ENCODE peak calls at places on chromosomes 4 and X, in five cellular contexts. D is AG10803, Q is AG09309, H is brain microvascular endothelial cell, Y is heart left ventricle. M is an unnamed sample.
A peak's percentile ranks its signal among the peaks of the same experiment; 100 is the strongest.

GRCh38 chrX:11269006-11269405 is 24.2 kb upstream of the AMELX start:
- DNase-seq in H (no peak), Y (no peak), Q (no peak), D (no peak), M (no peak)

GRCh38 chr4:121686265-121686664 is 10.5 kb downstream of the ANXA5 start:
- DNase-seq in D (no peak), Q (no peak), H (no peak), Y (no peak), M (no peak)

GRCh38 chrX:30196322-30196721 is 19.0 kb upstream of the MAGEB2 start:
- DNase-seq in D (no peak), H (peak; percentile 1), Q (no peak), Y (no peak), M (no peak)

GRCh38 chr4:22962186-22962786 is 269.5 kb downstream of the GBA3 start:
- DNase-seq in Q (no peak), D (peak; percentile 40), H (peak; percentile 7), Y (no peak), M (peak; percentile 10)

GRCh38 chr4:87659247-87659931 is 9.3 kb downstream of the DMP1 start:
- DNase-seq in Y (no peak), Q (no peak), D (no peak), H (no peak), M (no peak)

GRCh38 chr4:15376594-15376993 is 51.2 kb upstream of the C1QTNF7 start:
- DNase-seq in H (no peak), Q (no peak), D (no peak), Y (no peak), M (no peak)

GRCh38 chr4:155433636-155434360 is 57.0 kb upstream of the MAP9 start:
- DNase-seq in D (no peak), H (peak; percentile 6), Y (no peak), Q (no peak), M (peak; percentile 79)

GRCh38 chrX:9566150-9566621 is 101.3 kb downstream of the TBL1X start:
- DNase-seq in Q (peak; percentile 34), D (peak; percentile 87), Y (no peak), H (peak; percentile 85), M (peak; percentile 89)

GRCh38 chrX:105635794-105636193 is 186.5 kb upstream of the NRK start:
- DNase-seq in H (no peak), Y (no peak), Q (no peak), D (no peak), M (no peak)

GRCh38 chr4:180999217-180999616 is 1244.0 kb upstream of the TENM3 start:
- DNase-seq in Q (no peak), H (no peak), D (no peak), Y (no peak), M (no peak)

GRCh38 chr4:83115000-83115399 is 471 bp upstream of the PLAC8 start:
- DNase-seq in D (peak; percentile 79), H (peak; percentile 16), Q (no peak), Y (no peak), M (peak; percentile 51)

GRCh38 chr4:20901851-20902250 is 201.6 kb downstream of the PACRGL start:
- DNase-seq in Q (no peak), D (no peak), H (no peak), Y (no peak), M (no peak)

GRCh38 chr4:42397635-42398447 is 553 bp downstream of the SHISA3 start:
- DNase-seq in H (no peak), Y (peak; percentile 62), Q (no peak), D (no peak), M (no peak)

GRCh38 chr4:145788765-145789164 is 108.8 kb downstream of the C4orf51 start:
- DNase-seq in Q (no peak), D (no peak), H (no peak), Y (no peak), M (no peak)

GRCh38 chr4:136186650-136187049 is 1345.6 kb downstream of the PCDH18 start:
- DNase-seq in D (no peak), H (no peak), Q (no peak), Y (no peak), M (no peak)

DNA sequence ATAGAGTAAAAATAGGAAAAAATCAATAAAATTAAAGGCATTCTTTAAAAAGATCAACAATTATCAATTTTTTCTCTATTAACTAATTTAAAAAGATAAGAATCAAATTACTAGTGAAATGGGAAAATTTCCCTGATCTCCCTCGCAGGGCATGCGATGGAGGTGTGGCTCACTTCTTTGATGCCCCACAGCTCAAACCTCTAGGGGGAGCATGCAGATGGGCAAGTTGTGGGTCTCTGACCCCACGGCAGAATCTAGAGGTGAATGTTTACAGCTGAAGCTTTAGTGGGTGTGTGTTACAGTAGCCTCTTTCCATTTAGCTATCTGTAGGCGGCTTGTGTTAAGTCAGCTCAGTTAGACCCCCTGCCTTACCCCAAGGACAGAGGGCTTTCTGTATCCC is 1348.8 kb downstream of the PCDH18 start:
- DNase-seq in Q (no peak), H (no peak), D (no peak), Y (no peak), M (no peak)
- TF ChIP-seq CTCF in Q (no peak), H (peak; percentile 11), D (no peak), Y (no peak), M (no peak)

GRCh38 chr4:173531085-173531965 is 1.3 kb upstream of the HAND2 start:
- DNase-seq in Y (peak; percentile 68), Q (no peak), D (no peak), H (no peak), M (no peak)

GRCh38 chr4:173532725-173533511 is 2.9 kb upstream of the HAND2 start:
- DNase-seq in Q (no peak), D (no peak), H (no peak), Y (no peak), M (no peak)

GRCh38 chr4:173529505-173530325 is at the start of gene HAND2:
- DNase-seq in D (peak; percentile 73), Y (peak; percentile 82), H (no peak), Q (no peak), M (peak; percentile 93)

GRCh38 chr4:173528378-173529321 is 1.4 kb downstream of the HAND2 start:
- DNase-seq in H (no peak), Q (no peak), Y (peak; percentile 72), D (peak; percentile 22), M (peak; percentile 60)

DNA sequence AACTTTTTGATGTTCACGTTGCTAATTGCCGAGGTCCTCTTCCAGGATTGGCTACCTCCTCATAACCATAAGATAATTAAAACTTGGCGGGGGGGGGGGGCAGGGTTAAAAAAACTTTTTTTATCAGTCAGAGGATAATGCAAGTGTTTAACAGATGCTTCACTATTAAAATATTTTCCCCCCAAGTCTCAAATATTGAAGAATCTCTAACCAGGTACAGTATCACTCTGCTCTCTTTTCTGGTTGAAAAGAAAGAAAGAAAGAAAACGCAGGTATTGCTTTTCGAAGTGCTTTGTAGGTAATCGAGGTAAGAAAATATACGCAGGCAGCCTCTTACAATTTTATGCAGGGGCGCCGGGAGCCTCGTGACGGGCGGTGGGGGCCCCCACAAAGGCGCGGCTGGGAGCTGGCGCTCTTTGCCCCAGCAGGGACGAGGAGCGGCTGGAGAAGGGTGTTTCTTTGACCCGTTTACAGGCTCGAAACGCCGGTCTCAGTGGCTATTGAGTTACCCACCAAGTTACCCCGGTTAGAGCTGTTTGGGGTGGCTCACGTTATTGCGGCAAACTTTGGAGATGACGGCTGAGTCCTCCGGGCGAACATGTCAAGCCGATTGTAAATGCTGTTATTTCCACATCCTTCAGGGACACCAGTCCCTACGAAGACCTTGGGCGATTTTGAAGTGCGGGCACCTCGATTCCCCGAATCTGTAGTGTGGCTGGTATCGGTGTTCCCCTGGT is 465 bp upstream of the HAND2 start:
- DNase-seq in Q (no peak), Y (no peak), D (no peak), H (no peak), M (no peak)
- H3K4me3 ChIP-seq in Q (peak overlapping the region; percentile 67), Y (peak overlapping the region; percentile 82), D (peak overlapping the region; percentile 71), H (no peak overlapping the region), M (peak overlapping the region; percentile 69)

DNA sequence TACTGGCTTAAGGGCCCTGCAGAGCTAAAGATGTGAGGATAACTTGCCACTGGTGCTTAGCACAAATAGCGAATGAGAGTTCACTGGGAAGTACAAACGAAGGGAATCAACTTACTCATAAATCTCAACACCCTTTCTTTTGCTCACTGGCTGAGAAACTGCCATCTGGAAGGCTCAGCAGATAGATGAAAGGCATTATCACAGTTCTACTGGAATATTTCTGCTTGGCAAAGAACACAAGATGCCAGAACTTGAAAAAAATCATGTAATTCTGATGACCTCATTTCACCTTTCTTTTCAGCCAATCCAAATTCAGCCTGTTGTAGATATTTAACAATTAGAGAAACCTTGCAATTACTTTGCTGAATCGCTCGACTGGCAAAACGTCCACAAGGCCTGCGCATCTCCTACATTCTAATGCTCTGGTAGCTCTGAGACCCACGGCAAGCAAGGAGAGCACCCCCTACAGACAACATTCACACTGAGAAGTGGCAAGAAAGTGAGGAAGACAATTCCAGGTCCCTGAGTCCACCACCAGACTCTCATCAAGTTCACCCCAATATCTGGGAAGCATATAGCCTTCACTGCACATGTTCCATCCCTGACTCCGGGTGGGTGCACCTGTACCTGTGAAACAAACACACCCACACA is 27.5 kb downstream of the TSPAN5 start:
- DNase-seq in Y (no peak), D (no peak), H (no peak), Q (no peak), M (peak; percentile 59)
- TF ChIP-seq CTCF in Y (no peak), D (peak; percentile 2), H (peak; percentile 35), Q (no peak), M (no peak)

DNA sequence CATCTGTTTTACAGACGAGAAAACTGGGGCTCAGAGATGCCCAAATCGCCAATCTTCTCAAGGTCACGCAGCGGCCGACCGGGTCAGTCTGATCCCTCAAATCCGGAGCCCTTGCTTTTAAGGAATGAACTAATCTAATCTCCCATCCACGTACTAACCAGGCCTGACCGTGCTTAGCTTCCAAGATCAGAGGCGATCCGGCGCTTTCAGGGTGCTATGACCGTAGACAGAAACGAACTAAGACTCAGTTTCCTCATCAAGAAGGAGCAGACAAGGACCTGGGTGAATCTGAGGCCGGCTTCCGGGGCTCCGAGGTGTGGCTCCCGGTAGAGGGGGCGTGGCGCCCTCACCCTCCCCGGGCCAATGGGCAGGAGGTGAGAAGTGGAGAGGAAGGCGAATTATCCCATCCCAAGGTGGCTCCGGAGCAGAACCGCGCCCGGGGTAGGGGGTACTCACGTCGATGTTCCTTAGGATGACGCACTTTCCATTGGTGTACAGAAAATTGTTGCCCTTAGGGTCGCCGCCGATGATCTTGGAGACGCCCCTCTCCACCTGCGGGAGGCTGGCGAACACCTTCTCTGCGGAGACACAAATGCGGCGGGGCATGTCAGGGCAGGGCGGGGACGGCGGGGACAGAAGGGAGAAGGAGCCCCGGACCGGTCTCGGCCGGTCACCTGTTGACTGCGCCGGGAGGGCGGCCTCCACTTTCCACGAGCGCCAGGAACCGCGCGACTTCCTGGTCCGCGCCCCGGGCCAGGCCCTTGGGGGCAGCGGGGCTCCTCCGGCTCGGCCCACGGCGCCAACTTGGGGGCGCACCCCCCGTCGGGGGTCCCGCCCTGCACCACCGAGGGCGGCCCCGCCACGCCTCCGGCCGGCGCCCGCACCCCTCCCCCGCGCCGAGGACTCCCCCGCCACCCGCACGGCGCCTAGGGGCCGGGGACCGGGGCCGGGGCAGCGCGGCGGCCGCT is 658 bp downstream of the WDR1 start:
- DNase-seq in H (no peak), Y (no peak), D (no peak), Q (no peak), M (no peak)
- H3K4me3 ChIP-seq in H (peak overlapping the region; percentile 84), Y (peak overlapping the region; percentile 89), D (peak overlapping the region; percentile 82), Q (peak overlapping the region; percentile 77), M (peak overlapping the region; percentile 90)